ENCODE peak calls at places on chromosomes 11 and 22, in four cellular contexts. K, D, I and G are unnamed samples.
A peak's percentile ranks its signal among the peaks of the same experiment; 100 is the strongest.

GRCh38 chr11:8838248-8838647 is 72.7 kb upstream of the AKIP1 start:
- DNase-seq in D (no peak), K (no peak), I (peak; percentile 73), G (peak; percentile 91)

GRCh38 chr11:44837650-44838049 is 110.9 kb downstream of the TSPAN18 start:
- DNase-seq in I (peak; percentile 42), D (no peak), K (no peak), G (no peak)

GRCh38 chr22:38214248-38215056 is 12.7 kb downstream of the MAFF start:
- DNase-seq in D (peak; percentile 48), I (no peak), K (peak; percentile 51), G (peak; percentile 43)

GRCh38 chr22:20422271-20422958 is 15.2 kb downstream of the SCARF2 start:
- DNase-seq in K (no peak), D (no peak), I (no peak), G (peak; percentile 78)

GRCh38 chr11:1192741-1193325 is 30.0 kb upstream of the MUC5B start:
- DNase-seq in I (no peak), D (no peak), K (no peak), G (no peak)

GRCh38 chr22:20268350-20269012 is 363 bp upstream of the RTN4R start:
- DNase-seq in K (peak; percentile 38), I (peak; percentile 50), D (peak; percentile 61), G (peak; percentile 17)

GRCh38 chr22:46561435-46561905 is 24.1 kb upstream of the CELSR1 start:
- DNase-seq in I (no peak), D (peak; percentile 71), K (no peak), G (peak; percentile 78)

GRCh38 chr11:111378773-111379499 is at the start of gene POU2AF1:
- DNase-seq in K (peak; percentile 54), D (peak; percentile 78), I (no peak), G (no peak)

GRCh38 chr22:27252282-27253049 is 549.1 kb downstream of the MN1 start:
- DNase-seq in D (no peak), K (no peak), I (peak; percentile 58), G (peak; percentile 66)

GRCh38 chr11:47948137-47948536 is 32.2 kb upstream of the PTPRJ start:
- DNase-seq in I (no peak), K (no peak), D (no peak), G (no peak)

GRCh38 chr22:48592931-48593330 is 1234.7 kb downstream of the BRD1 start:
- DNase-seq in D (no peak), I (no peak), K (no peak), G (no peak)

GRCh38 chr11:35689081-35689996 is 26.8 kb downstream of the TRIM44 start:
- DNase-seq in K (no peak), I (no peak), D (no peak), G (no peak)

GRCh38 chr11:35348898-35349687 is 70.3 kb downstream of the SLC1A2 start:
- DNase-seq in K (no peak), I (no peak), D (no peak), G (peak; percentile 15)

GRCh38 chr11:16030664-16031063 is 325.7 kb downstream of the SOX6 start:
- DNase-seq in K (no peak), D (no peak), I (no peak), G (no peak)

GRCh38 chr11:30960387-30960992 is 374.3 kb upstream of the MPPED2 start:
- DNase-seq in I (no peak), D (no peak), K (no peak), G (peak; percentile 16)

GRCh38 chr11:115458877-115459276 is 45.3 kb downstream of the CADM1 start:
- DNase-seq in I (no peak), D (no peak), K (no peak), G (no peak)

GRCh38 chr11:797300-798092 is 585 bp downstream of the SLC25A22 start:
- DNase-seq in I (peak; percentile 77), K (peak; percentile 42), D (peak; percentile 83), G (peak; percentile 60)